ENCODE peak calls at places on chromosomes 4 and X, in eight cellular contexts. W is A549, I is H9, R is colonic mucosa, G is left lung, F is heart right ventricle, U is cardiac muscle cell, Z is mucosa of descending colon. S is an unnamed sample.

GRCh38 chrX:132292753-132293152 is 73.5 kb upstream of the RAP2C start:
- DNase-seq in I (peak; percentile 32), U (peak; percentile 74), F (peak; percentile 21), Z (no peak), R (peak; percentile 24), W (peak; percentile 46), G (no peak), S (peak; percentile 50)

GRCh38 chr4:39637572-39638357 is 900 bp downstream of the SMIM14 start:
- DNase-seq in Z (peak; percentile 73), G (peak; percentile 86), R (peak; percentile 74), W (peak; percentile 48), I (peak; percentile 62), U (peak; percentile 75), F (peak; percentile 53), S (peak; percentile 56)

GRCh38 chr4:23884261-23884660 is 5.6 kb downstream of the PPARGC1A start:
- DNase-seq in I (no peak), G (no peak), R (no peak), F (no peak), U (peak; percentile 5), Z (no peak), W (no peak), S (no peak)

GRCh38 chrX:11419102-11419501 is 125.9 kb downstream of the AMELX start:
- DNase-seq in G (no peak), R (no peak), F (no peak), I (no peak), W (no peak), U (no peak), Z (no peak), S (no peak)

GRCh38 chr4:13597141-13597540 is 30.4 kb downstream of the BOD1L1 start:
- DNase-seq in U (no peak), I (no peak), R (no peak), Z (no peak), G (no peak), W (peak; percentile 29), F (no peak), S (no peak)

GRCh38 chrX:46036508-46036907 is 508.7 kb downstream of the ZNF674 start:
- DNase-seq in W (no peak), U (peak; percentile 5), Z (no peak), R (no peak), G (no peak), F (no peak), I (no peak), S (no peak)

GRCh38 chrX:100995469-100995868 is 26.0 kb downstream of the ARL13A start:
- DNase-seq in F (no peak), G (no peak), W (no peak), U (peak; percentile 44), Z (no peak), R (no peak), I (no peak), S (no peak)

GRCh38 chrX:10050481-10050880 is 83.3 kb downstream of the CLDN34 start:
- DNase-seq in Z (no peak), R (no peak), F (peak; percentile 65), I (peak; percentile 63), W (no peak), G (no peak), U (peak; percentile 75), S (no peak)

GRCh38 chr4:126715067-126715466 is 917.7 kb upstream of the INTU start:
- DNase-seq in G (no peak), U (no peak), Z (no peak), I (peak; percentile 47), R (no peak), W (no peak), F (no peak), S (no peak)

GRCh38 chr4:859496-859895 is 33.6 kb upstream of the CPLX1 start:
- DNase-seq in U (no peak), F (no peak), Z (peak; percentile 28), I (no peak), R (no peak), G (peak; percentile 52), W (no peak), S (no peak)

GRCh38 chrX:119690921-119691716 is 1.8 kb downstream of the SEPTIN6 start:
- DNase-seq in I (no peak), G (no peak), R (no peak), Z (no peak), F (no peak), W (no peak), U (peak; percentile 70), S (no peak)

GRCh38 chr4:122666527-122667245 is 45.8 kb upstream of the IL21 start:
- DNase-seq in Z (no peak), R (no peak), G (no peak), F (no peak), I (no peak), U (peak; percentile 89), W (peak; percentile 46), S (no peak)

DNA sequence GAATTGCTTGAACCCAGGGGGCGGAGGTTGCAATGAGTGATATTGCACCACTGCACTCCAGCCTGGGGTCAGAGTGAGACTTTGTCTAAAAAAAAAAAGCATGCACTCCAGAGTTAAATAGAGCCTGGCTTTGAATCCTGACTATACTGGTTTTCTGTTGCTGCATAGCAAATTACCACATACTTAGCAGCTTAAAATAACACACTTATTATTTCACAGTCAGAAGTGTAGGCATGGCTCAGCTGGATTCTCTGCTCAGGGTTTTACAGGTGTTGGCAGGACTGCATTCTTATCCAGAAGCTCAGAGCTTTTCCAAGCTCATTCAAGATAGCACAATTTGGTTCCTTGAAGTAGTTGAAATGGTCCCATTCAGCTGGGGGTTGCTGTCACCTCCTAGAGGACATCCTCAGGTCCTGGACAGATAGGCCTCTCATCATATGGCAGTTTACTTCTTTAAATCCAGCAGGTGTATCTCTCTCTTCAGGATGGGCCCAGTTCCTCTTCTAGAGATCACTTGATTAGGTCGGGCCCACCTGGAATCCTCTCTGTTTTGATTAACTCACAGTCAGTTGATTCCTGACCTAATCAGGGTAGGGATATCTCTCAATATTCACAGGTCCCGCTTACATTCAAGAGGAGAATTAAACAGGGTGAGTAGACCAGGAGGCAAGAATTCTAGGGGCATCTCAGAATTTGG is 26.8 kb downstream of the DOCK11 start:
- DNase-seq in G (no peak), F (no peak), W (no peak), Z (no peak), R (no peak), U (no peak), I (no peak), S (no peak)
- H3K4me1 ChIP-seq in G (no peaks in the 10 kb centered on the region), F (no peaks in the 10 kb centered on the region), W (peaks cover 21% of the 10 kb centered on the region), Z (no peaks in the 10 kb centered on the region), R (no peaks in the 10 kb centered on the region), U (peaks cover 32% of the 10 kb centered on the region), I (no peaks in the 10 kb centered on the region), S (no peaks in the 10 kb centered on the region)

GRCh38 chr4:80237992-80238391 is 28.5 kb upstream of the FGF5 start:
- DNase-seq in Z (no peak), G (no peak), U (peak; percentile 80), I (no peak), W (peak; percentile 36), R (no peak), F (no peak), S (no peak)

GRCh38 chr4:80233390-80233789 is 33.1 kb upstream of the FGF5 start:
- DNase-seq in R (no peak), I (no peak), W (no peak), Z (no peak), G (no peak), U (no peak), F (no peak), S (no peak)

GRCh38 chr4:80232707-80233370 is 33.6 kb upstream of the FGF5 start:
- DNase-seq in R (no peak), Z (no peak), I (no peak), G (no peak), F (no peak), W (no peak), U (no peak), S (no peak)

GRCh38 chr4:80239480-80239879 is 27.0 kb upstream of the FGF5 start:
- DNase-seq in F (no peak), Z (no peak), I (no peak), W (no peak), R (no peak), U (no peak), G (no peak), S (no peak)

DNA sequence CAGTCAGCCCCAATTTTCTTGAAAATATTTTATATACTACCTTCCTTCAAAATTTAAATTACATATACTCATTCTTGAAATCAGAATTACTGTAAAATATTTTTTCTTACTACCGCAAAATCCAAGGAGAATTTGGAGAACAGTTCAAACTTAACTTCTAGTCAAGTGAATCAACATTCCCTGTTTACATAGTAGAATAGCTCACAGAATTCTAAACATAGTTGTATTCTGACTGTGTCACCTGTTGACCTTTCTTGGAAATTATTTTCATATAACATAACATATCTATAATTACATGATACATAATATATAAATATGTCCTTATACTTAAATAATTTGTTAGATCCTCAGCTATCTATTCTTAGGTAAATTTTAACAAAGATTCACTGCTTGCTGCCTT is 31.0 kb upstream of the FGF5 start:
- DNase-seq in Z (no peak), U (no peak), W (peak; percentile 10), R (no peak), G (no peak), I (no peak), F (no peak), S (no peak)
- H3K4me1 ChIP-seq in Z (no peaks in the 10 kb centered on the region), U (no peaks in the 10 kb centered on the region), W (peaks cover 25% of the 10 kb centered on the region), R (no peaks in the 10 kb centered on the region), G (no peaks in the 10 kb centered on the region), I (no peaks in the 10 kb centered on the region), F (no peaks in the 10 kb centered on the region), S (no peaks in the 10 kb centered on the region)

DNA sequence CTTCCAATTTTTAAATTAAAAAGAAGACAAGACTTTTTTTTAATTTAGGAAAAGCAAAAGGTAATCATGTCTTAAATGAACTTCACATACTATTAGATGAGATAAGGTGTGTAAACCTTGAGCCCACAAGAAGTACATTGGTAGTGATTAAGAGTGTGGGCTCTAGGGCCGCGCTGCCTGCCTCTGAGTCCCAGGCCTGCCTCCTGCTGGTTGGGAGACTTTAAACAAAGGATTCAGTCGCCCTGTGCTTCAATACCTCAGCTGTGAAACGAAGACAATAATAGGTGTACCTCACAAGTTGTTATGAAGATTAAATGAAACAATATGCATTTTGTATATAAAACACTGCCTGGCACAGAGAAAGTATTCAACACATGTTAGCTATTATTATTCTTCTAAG is 95.9 kb upstream of the MYOZ2 start:
- DNase-seq in G (no peak), U (no peak), W (peak; percentile 29), Z (no peak), I (peak; percentile 72), F (no peak), R (no peak), S (no peak)
- H3K4me1 ChIP-seq in G (no peaks in the 10 kb centered on the region), U (peaks cover 21% of the 10 kb centered on the region), W (peaks cover 64% of the 10 kb centered on the region), Z (peaks cover 3% of the 10 kb centered on the region), I (peaks cover 7% of the 10 kb centered on the region), F (peaks cover 89% of the 10 kb centered on the region), R (no peaks in the 10 kb centered on the region), S (peaks cover 10% of the 10 kb centered on the region)

GRCh38 chr4:147830102-147830463 is 98.2 kb downstream of the ARHGAP10 start:
- DNase-seq in U (no peak), F (no peak), R (no peak), I (no peak), G (no peak), W (no peak), Z (no peak), S (no peak)
- H3K4me1 ChIP-seq in U (peaks cover 4% of the 10 kb centered on the region), F (peaks cover 77% of the 10 kb centered on the region), R (no peaks in the 10 kb centered on the region), I (no peaks in the 10 kb centered on the region), G (peaks cover 27% of the 10 kb centered on the region), W (peaks cover 28% of the 10 kb centered on the region), Z (no peaks in the 10 kb centered on the region), S (peaks cover 11% of the 10 kb centered on the region)

DNA sequence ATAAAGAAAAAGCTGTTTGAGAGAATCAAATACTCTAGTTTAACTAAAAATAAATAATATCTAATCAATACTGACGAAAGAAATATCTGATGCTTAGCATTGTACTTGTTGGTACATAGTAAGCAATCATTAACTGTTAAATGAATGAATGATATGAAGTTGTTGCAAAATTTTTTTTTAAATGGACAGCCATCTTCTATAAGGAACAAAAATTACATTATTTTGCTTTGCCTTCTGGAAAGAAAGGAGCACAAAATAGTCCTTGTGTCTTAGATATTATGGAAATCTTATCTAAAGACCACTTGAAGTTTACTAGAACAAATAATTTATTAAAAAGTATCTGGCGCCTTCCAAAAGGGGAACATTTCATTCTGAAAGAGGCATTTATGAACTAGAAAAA is 4.5 kb downstream of the NFKB1 start:
- DNase-seq in G (no peak), R (no peak), F (no peak), W (no peak), I (no peak), Z (no peak), U (no peak), S (no peak)
- H3K4me1 ChIP-seq in G (peaks cover 23% of the 10 kb centered on the region), R (no peaks in the 10 kb centered on the region), F (peaks cover 72% of the 10 kb centered on the region), W (peaks cover 26% of the 10 kb centered on the region), I (no peaks in the 10 kb centered on the region), Z (peaks cover 20% of the 10 kb centered on the region), U (peaks cover 15% of the 10 kb centered on the region), S (peaks cover 18% of the 10 kb centered on the region)

S was measured in Caco-2.